ENCODE peak calls at places on chromosomes 3 and 15, in seven cellular contexts. W is A549, J is heart left ventricle, G is ascending aorta, K is PC-9, I is breast epithelium, Q is psoas muscle. R is an unnamed sample. For H3K4me1, the result is how much of the 10 kb centered on the place peaks cover.

GRCh38 chr3:23573827-23574226 is 231.9 kb upstream of the UBE2E1 start:
- DNase-seq in G (no peak), I (no peak), K (no peak), Q (no peak), J (no peak), W (no peak), R (no peak)

GRCh38 chr15:79967331-79968182 is 3.4 kb downstream of the BCL2A1 start:
- DNase-seq in K (no peak), J (no peak), I (no peak), W (no peak), Q (no peak), G (no peak), R (peak)

GRCh38 chr15:31303434-31304073 is 23.1 kb upstream of the KLF13 start:
- DNase-seq in K (no peak), G (peak), W (no peak), I (no peak), J (peak), Q (peak), R (peak)

GRCh38 chr15:96353931-96354730 is 23.6 kb downstream of the NR2F2 start:
- DNase-seq in G (no peak), Q (peak), J (peak), K (peak), I (no peak), W (no peak), R (peak)

GRCh38 chr15:64987136-64987535 is 2.6 kb downstream of the SPG21 start:
- DNase-seq in I (no peak), Q (no peak), G (no peak), K (no peak), W (no peak), J (no peak), R (no peak)

GRCh38 chr15:40344631-40345120 is 3.9 kb upstream of the CCDC9B start:
- DNase-seq in J (no peak), W (peak), G (no peak), K (peak), Q (peak), I (no peak), R (peak)

GRCh38 chr15:98555173-98555515 is 93.2 kb upstream of the IGF1R start:
- DNase-seq in Q (no peak), I (no peak), K (no peak), J (no peak), G (no peak), W (no peak), R (no peak)

GRCh38 chr3:52704611-52705437 is 767 bp downstream of the GLT8D1 start:
- DNase-seq in J (peak), K (peak), Q (no peak), I (no peak), G (peak), W (peak), R (peak)

GRCh38 chr15:68272797-68273271 is 4.7 kb upstream of the FEM1B start:
- DNase-seq in W (peak), I (no peak), K (no peak), G (peak), J (no peak), Q (no peak), R (no peak)

GRCh38 chr3:126261037-126261436 is 80.7 kb upstream of the ALDH1L1 start:
- DNase-seq in I (peak), J (peak), W (no peak), G (peak), Q (peak), K (no peak), R (peak)

GRCh38 chr3:193605876-193606275 is 12.9 kb downstream of the OPA1 start:
- DNase-seq in Q (no peak), K (peak), W (peak), G (peak), J (no peak), I (peak), R (peak)

GRCh38 chr15:88636039-88636438 is 2.8 kb upstream of the ISG20 start:
- DNase-seq in I (peak), W (peak), Q (no peak), K (peak), J (no peak), G (no peak), R (no peak)

GRCh38 chr3:16132926-16133325 is 41.6 kb upstream of the GALNT15 start:
- DNase-seq in G (no peak), I (no peak), K (no peak), Q (no peak), W (no peak), J (peak), R (no peak)

GRCh38 chr3:128597900-128598299 is 52.7 kb downstream of the RPN1 start:
- DNase-seq in K (no peak), J (no peak), Q (no peak), G (no peak), I (no peak), W (no peak), R (no peak)

GRCh38 chr3:195226445-195226844 is 44.5 kb downstream of the XXYLT1 start:
- DNase-seq in J (no peak), G (no peak), K (no peak), Q (no peak), W (no peak), I (no peak), R (no peak)

GRCh38 chr15:39157902-39158301 is 423.0 kb upstream of the THBS1 start:
- DNase-seq in G (no peak), W (no peak), I (no peak), K (no peak), J (no peak), Q (no peak), R (no peak)

GRCh38 chr3:155102329-155102728 is 22.2 kb downstream of the MME start:
- DNase-seq in I (no peak), J (no peak), G (no peak), K (no peak), Q (no peak), W (no peak), R (no peak)

GRCh38 chr3:28651159-28651558 is 302.5 kb upstream of the AZI2 start:
- DNase-seq in K (no peak), W (no peak), I (no peak), J (no peak), G (no peak), Q (no peak), R (no peak)

GRCh38 chr15:51104512-51104911 is 9.8 kb upstream of the TNFAIP8L3 start:
- DNase-seq in I (no peak), J (peak), K (no peak), W (no peak), Q (peak), G (peak), R (no peak)

GRCh38 chr3:14388200-14388599 is 14.2 kb upstream of the SLC6A6 start:
- DNase-seq in K (no peak), Q (no peak), G (no peak), J (peak), I (no peak), W (no peak), R (no peak)

GRCh38 chr3:87351913-87352312 is 75.5 kb upstream of the POU1F1 start:
- DNase-seq in I (no peak), G (no peak), K (no peak), J (no peak), W (no peak), Q (no peak), R (no peak)

GRCh38 chr3:130488288-130488687 is 28.7 kb upstream of the COL6A6 start:
- DNase-seq in K (no peak), Q (no peak), W (no peak), J (no peak), I (no peak), G (no peak), R (no peak)

GRCh38 chr15:28995193-28995592 is 109.4 kb downstream of the APBA2 start:
- DNase-seq in W (no peak), G (no peak), J (no peak), Q (no peak), I (no peak), K (no peak), R (no peak)

GRCh38 chr15:59993950-59994401 is 10.1 kb upstream of the FOXB1 start:
- DNase-seq in G (no peak), K (no peak), Q (no peak), J (no peak), W (no peak), I (no peak), R (no peak)

GRCh38 chr3:11718582-11719405 is 75.1 kb upstream of the VGLL4 start:
- DNase-seq in I (peak), K (peak), J (peak), W (peak), G (peak), Q (peak), R (peak)

GRCh38 chr3:190192087-190192486 is 71.4 kb upstream of the P3H2 start:
- DNase-seq in W (no peak), J (no peak), G (no peak), K (no peak), Q (no peak), I (no peak), R (no peak)

GRCh38 chr15:71565636-71566160 is 244.7 kb upstream of the NR2E3 start:
- DNase-seq in W (no peak), J (no peak), G (no peak), K (no peak), Q (no peak), I (no peak), R (no peak)

GRCh38 chr3:142888484-142889262 is at the start of gene PCOLCE2:
- DNase-seq in W (peak), G (no peak), Q (peak), J (peak), I (no peak), K (peak), R (peak)

GRCh38 chr3:52441772-52442332 is 3.1 kb downstream of the SEMA3G start:
- DNase-seq in W (no peak), G (no peak), J (no peak), Q (no peak), K (no peak), I (no peak), R (no peak)

GRCh38 chr15:75112278-75112847 is 89.0 kb downstream of the PPCDC start:
- DNase-seq in W (peak), I (no peak), K (no peak), G (no peak), Q (no peak), J (no peak), R (no peak)

GRCh38 chr3:151206196-151206595 is 3.2 kb upstream of the GPR171 start:
- DNase-seq in W (no peak), I (no peak), Q (no peak), G (no peak), J (no peak), K (no peak), R (no peak)
- H3K4me1 ChIP-seq in W (under half), I (under half), Q (under half), G (under half), J (under half), K (under half), R (under half)

GRCh38 chr3:4826237-4827100 is 152.8 kb upstream of the BHLHE40 start:
- DNase-seq in K (no peak), G (peak), Q (peak), I (peak), W (peak), J (peak), R (peak)
- H3K4me1 ChIP-seq in K (half or more), G (under half), Q (half or more), I (under half), W (half or more), J (half or more), R (under half)

DNA sequence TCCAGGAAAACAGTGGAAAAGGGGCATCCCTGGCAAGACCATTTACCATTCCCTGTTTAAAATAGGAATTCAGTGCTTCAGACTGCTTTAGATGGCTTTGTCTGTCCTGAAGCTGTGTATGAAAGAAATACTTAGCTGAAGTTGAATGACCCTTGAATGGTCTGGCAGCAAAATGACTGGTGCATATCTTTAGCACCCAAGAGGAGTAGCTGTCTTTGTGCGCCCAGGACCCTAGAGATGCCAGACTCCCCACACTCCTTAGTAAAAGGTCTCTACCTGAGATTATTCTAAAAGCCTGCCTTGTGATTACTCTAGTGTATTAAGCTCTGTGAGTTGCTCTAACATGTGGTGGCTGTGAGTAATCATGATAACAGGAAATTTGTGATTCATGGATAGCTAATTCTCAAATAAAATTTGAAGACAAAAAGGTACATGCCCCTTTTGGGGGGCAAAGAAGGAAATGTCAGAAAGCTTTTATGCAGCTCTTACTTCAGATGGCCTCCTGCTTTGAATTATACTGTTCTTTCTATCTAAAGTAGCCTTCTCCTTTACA is 3.2 kb downstream of the MAPKBP1 start:
- DNase-seq in Q (no peak), J (no peak), W (no peak), G (no peak), K (no peak), I (no peak), R (no peak)
- H3K4me1 ChIP-seq in Q (under half), J (under half), W (under half), G (under half), K (under half), I (under half), R (under half)

GRCh38 chr3:121477589-121477988 is 68.2 kb downstream of the POLQ start:
- DNase-seq in I (no peak), W (no peak), J (no peak), Q (no peak), G (no peak), K (no peak), R (no peak)

GRCh38 chr3:121467085-121467484 is 78.7 kb downstream of the POLQ start:
- DNase-seq in I (no peak), Q (no peak), K (no peak), J (no peak), W (no peak), G (no peak), R (no peak)

GRCh38 chr3:121473001-121473400 is 72.8 kb downstream of the POLQ start:
- DNase-seq in I (no peak), J (no peak), G (no peak), W (no peak), Q (no peak), K (no peak), R (no peak)
- H3K4me1 ChIP-seq in I (under half), J (under half), G (under half), W (under half), Q (under half), K (under half), R (under half)

GRCh38 chr3:50264964-50265485 is 3.9 kb upstream of the SEMA3B start:
- DNase-seq in K (no peak), W (no peak), G (no peak), I (no peak), J (no peak), Q (no peak), R (no peak)

GRCh38 chr3:50264389-50264963 is 4.5 kb upstream of the SEMA3B start:
- DNase-seq in J (peak), K (peak), G (peak), W (peak), Q (peak), I (peak), R (no peak)

GRCh38 chr3:50267280-50267913 is 1.6 kb upstream of the SEMA3B start:
- DNase-seq in W (no peak), J (peak), K (no peak), Q (peak), I (no peak), G (peak), R (peak)

GRCh38 chr3:50266808-50267207 is 2.1 kb upstream of the SEMA3B start:
- DNase-seq in G (no peak), K (no peak), J (no peak), Q (no peak), W (no peak), I (no peak), R (no peak)

GRCh38 chr3:50265988-50266387 is 3.0 kb upstream of the SEMA3B start:
- DNase-seq in K (no peak), W (no peak), G (no peak), J (peak), Q (no peak), I (no peak), R (no peak)
- H3K4me1 ChIP-seq in K (half or more), W (half or more), G (under half), J (half or more), Q (under half), I (half or more), R (under half)

DNA sequence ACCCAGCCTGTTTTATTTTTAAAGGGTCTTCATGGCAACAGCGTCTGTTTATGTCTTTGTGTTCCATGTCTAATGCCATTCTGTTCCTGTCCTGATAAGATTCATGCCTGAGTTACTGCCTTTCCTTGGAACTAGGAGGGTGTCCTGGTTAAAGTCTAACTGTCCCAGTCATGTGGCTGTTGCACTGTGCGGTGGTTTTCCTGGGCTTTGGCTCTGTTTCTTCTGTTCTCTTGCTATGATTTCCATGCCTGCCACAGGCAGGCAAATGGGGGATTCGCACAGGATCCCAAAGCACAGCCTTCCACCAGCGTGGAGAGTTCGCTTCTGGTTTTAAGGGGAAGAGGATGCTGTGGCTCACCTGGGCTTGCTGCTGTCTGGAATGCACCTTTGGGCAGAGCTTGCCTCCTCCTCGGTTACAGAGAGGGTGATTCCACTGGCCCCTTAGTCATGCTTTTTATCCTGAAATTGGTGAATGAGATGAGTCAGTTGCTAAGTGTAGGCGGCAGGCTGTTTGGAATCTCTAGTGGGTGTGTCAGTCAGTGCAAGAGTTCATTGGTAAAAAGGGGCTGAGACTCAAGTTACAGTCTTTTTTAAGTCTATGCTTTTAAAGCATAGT is 86.8 kb downstream of the CCK start:
- DNase-seq in W (peak), G (peak), K (peak), Q (peak), J (no peak), I (peak), R (no peak)
- H3K4me1 ChIP-seq in W (under half), G (under half), K (under half), Q (half or more), J (under half), I (under half), R (under half)

DNA sequence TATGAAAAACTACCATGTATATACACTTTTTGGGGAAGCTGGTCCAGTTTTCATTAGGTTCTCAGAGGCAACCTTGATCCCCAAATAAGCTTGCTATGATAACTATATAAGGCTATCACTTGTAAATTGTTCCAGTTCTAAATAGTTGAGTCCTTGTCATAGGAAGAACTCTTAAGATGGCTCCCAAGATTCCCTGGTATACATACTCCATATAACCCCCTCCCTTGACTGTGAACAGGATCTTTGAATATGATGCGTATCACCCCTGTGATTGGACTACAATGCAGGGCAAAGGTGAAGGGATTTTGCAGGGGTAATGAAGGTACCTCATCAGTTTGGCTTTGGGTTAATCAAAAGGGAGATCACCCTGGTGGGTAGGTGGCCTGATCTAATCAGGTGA is 48.6 kb upstream of the TRIM59 start:
- DNase-seq in I (no peak), W (no peak), K (no peak), J (no peak), G (no peak), Q (no peak), R (no peak)
- H3K4me1 ChIP-seq in I (under half), W (under half), K (under half), J (under half), G (under half), Q (under half), R (under half)

DNA sequence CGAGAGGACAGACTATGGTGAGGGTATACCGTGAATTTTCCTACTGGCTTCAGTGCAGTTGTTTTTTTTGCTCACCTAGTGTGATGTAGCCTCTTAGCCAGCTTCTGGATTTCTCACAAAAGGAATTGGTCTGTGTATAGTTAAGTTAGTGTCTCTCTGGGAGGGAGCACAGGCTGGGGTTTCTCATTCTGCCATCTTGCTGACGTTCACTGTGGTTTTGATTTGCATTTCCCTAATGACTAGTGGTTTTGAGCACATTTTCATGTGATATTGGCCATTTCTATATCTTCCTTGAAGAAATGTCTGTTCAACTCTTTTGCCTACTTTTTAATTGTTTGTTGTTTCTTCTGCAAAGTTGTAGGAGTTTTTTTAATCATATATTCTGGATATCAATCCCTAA is 2.2 kb upstream of the CD86 start:
- DNase-seq in Q (no peak), K (no peak), G (no peak), W (no peak), I (no peak), J (no peak), R (no peak)
- H3K4me1 ChIP-seq in Q (under half), K (under half), G (under half), W (under half), I (under half), J (under half), R (under half)

GRCh38 chr15:62895139-62895866 is 147.2 kb upstream of the TPM1 start:
- DNase-seq in K (no peak), I (no peak), J (no peak), W (peak), Q (no peak), G (no peak), R (no peak)

GRCh38 chr15:62896969-62897486 is 145.5 kb upstream of the TPM1 start:
- DNase-seq in Q (peak), I (peak), K (peak), J (peak), G (peak), W (peak), R (peak)

GRCh38 chr15:62895905-62896316 is 146.6 kb upstream of the TPM1 start:
- DNase-seq in J (no peak), G (no peak), I (no peak), K (no peak), W (peak), Q (no peak), R (no peak)

GRCh38 chr15:62896380-62896866 is 146.1 kb upstream of the TPM1 start:
- DNase-seq in G (no peak), K (peak), I (no peak), W (peak), Q (no peak), J (no peak), R (no peak)

GRCh38 chr15:62894322-62895085 is 148.0 kb upstream of the TPM1 start:
- DNase-seq in I (no peak), J (no peak), G (no peak), Q (no peak), K (no peak), W (peak), R (no peak)
- H3K4me1 ChIP-seq in I (under half), J (under half), G (under half), Q (under half), K (half or more), W (half or more), R (under half)

DNA sequence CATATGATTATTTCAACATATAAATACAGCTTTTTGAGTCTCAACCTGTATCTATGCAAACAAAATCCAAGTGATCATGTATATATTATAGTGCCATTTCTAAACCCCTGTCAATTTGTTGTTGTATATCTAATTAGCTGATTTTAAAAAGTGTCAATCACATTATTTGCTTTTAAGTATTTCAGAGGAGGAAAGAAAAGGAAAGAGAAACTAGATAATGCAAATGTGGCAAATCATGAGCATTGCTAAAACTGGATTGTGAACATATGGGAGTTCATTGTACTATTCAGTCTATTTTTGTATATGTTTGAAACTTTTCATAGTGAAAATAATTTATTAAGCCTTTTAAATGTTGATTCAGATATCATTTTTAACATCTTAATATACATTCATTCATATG is 190.7 kb downstream of the ZIC4 start:
- DNase-seq in K (no peak), I (no peak), J (no peak), G (no peak), W (no peak), Q (no peak), R (no peak)
- H3K4me1 ChIP-seq in K (under half), I (under half), J (under half), G (under half), W (under half), Q (under half), R (under half)